ENCODE peak calls at places on chromosomes 6 and 20, in four cellular contexts. R, P, B and H are unnamed samples. For H3K36me3, the result is how much of the 10 kb centered on the place peaks cover.

GRCh38 chr20:54995021-54995420 is 519.6 kb downstream of the DOK5 start:
- DNase-seq in R (no peak), P (no peak), B (no peak), H (no peak)

GRCh38 chr20:43191946-43192847 is 2.5 kb upstream of the PTPRT start:
- DNase-seq in B (no peak), P (no peak), R (peak), H (no peak)

GRCh38 chr6:106461084-106461483 is 100.6 kb downstream of the CRYBG1 start:
- DNase-seq in B (no peak), P (no peak), R (no peak), H (no peak)

GRCh38 chr6:128379577-128379976 is 140.8 kb downstream of the PTPRK start:
- DNase-seq in R (no peak), P (no peak), B (no peak), H (no peak)

GRCh38 chr20:37888641-37889040 is 14.3 kb upstream of the VSTM2L start:
- DNase-seq in B (no peak), P (no peak), R (no peak), H (no peak)

GRCh38 chr6:8743146-8743745 is 307.9 kb upstream of the SLC35B3 start:
- DNase-seq in B (no peak), P (no peak), R (no peak), H (no peak)

GRCh38 chr6:150119256-150119655 is 23.6 kb upstream of the PPP1R14C start:
- DNase-seq in P (no peak), B (no peak), R (peak), H (no peak)

GRCh38 chr20:1184638-1185315 is at the start of gene TMEM74B:
- DNase-seq in P (no peak), R (no peak), B (no peak), H (no peak)

GRCh38 chr6:165439928-165440554 is 130.6 kb upstream of the C6orf118 start:
- DNase-seq in R (peak), P (no peak), B (no peak), H (no peak)

GRCh38 chr20:24993337-24994185 is 1.0 kb upstream of the APMAP start:
- DNase-seq in B (no peak), P (no peak), R (peak), H (no peak)

GRCh38 chr6:22236626-22237414 is 60.0 kb downstream of the PRL start:
- DNase-seq in P (no peak), B (no peak), R (no peak), H (no peak)

GRCh38 chr6:158717341-158718328 is 67.8 kb downstream of the SYTL3 start:
- DNase-seq in P (no peak), R (peak), B (no peak), H (peak)

GRCh38 chr6:12051861-12052368 is 39.8 kb downstream of the HIVEP1 start:
- DNase-seq in R (peak), B (no peak), P (no peak), H (no peak)

GRCh38 chr20:47543006-47543431 is 41.3 kb downstream of the NCOA3 start:
- DNase-seq in P (no peak), R (no peak), B (no peak), H (no peak)

GRCh38 chr6:52868240-52868639 is 27.6 kb upstream of the GSTA5 start:
- DNase-seq in B (no peak), P (no peak), R (no peak), H (no peak)

GRCh38 chr20:6718660-6719059 is 48.8 kb upstream of the BMP2 start:
- DNase-seq in B (no peak), R (no peak), P (peak), H (no peak)

GRCh38 chr6:142760152-142760551 is 184.8 kb downstream of the HIVEP2 start:
- DNase-seq in B (no peak), R (no peak), P (no peak), H (no peak)

GRCh38 chr6:149834513-149835481 is 29.4 kb downstream of the LRP11 start:
- DNase-seq in P (no peak), B (peak), R (peak), H (no peak)

GRCh38 chr6:81938014-81938761 is 185.7 kb upstream of the TENT5A start:
- DNase-seq in R (no peak), P (no peak), B (no peak), H (no peak)

GRCh38 chr6:75458895-75459294 is 34.7 kb downstream of the FILIP1 start:
- DNase-seq in P (no peak), R (no peak), B (no peak), H (no peak)

GRCh38 chr6:7561153-7561964 is 19.9 kb downstream of the DSP start:
- DNase-seq in B (no peak), R (no peak), P (no peak), H (no peak)

GRCh38 chr6:145015739-145016558 is 719.4 kb downstream of the EPM2A start:
- DNase-seq in P (no peak), B (no peak), R (no peak), H (no peak)

GRCh38 chr20:39974966-39975501 is 714.0 kb downstream of the MAFB start:
- DNase-seq in B (no peak), R (no peak), P (peak), H (no peak)

GRCh38 chr6:11144393-11144829 is 32.9 kb upstream of the ERVFRD-1 start:
- DNase-seq in B (peak), R (peak), P (peak), H (peak)

GRCh38 chr6:14426281-14426680 is 308.7 kb downstream of the CD83 start:
- DNase-seq in B (no peak), R (no peak), P (no peak), H (no peak)

GRCh38 chr6:110020888-110021287 is 42.8 kb downstream of the GPR6 start:
- DNase-seq in B (no peak), P (no peak), R (peak), H (no peak)

GRCh38 chr20:52793339-52793963 is 178.7 kb upstream of the TSHZ2 start:
- DNase-seq in B (no peak), R (no peak), P (no peak), H (no peak)

GRCh38 chr20:4873396-4873795 is 127.9 kb downstream of the SLC23A2 start:
- DNase-seq in R (no peak), B (no peak), P (no peak), H (peak)

DNA sequence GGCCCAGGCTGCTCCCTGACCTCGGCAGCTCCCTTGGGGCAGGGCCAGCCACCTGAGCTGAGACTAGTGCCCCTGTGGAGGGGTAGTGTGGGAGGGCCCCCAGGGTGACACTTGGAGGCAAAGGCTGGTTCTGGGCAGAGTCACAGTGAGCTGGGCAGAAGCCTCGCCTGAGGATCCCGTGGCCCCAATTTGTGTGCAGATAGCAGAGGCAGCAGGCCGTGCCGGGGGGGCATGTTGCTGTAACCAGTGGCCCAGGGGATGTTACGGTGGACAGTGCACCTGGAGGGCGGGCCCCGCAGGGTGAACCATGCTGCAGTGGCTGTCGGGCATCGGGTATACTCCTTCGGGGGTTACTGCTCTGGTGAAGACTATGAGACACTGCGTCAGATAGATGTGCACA is 2.9 kb downstream of the KLHDC3 start:
- DNase-seq in R (no peak), P (no peak), B (no peak), H (peak)
- H3K36me3 ChIP-seq in R (under half), P (under half), B (under half), H (under half)

DNA sequence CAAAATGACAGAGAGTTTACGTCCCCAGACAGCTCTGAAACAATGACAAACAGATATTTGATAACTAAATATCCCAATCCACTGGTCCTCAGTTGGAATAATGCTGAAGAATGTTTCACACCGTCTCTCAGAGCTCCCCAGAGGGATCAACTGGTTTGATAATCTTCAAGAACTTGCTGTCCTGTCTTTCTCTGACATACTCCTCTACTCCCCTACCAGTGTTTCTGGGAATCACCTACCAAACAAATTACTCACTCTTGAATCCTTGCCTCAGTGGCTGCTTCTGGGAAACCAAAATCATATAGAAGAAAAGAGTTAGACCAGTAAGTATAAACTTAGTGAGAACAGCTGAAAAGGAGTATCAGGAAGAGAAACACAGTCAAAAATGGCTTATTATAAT is 469.7 kb upstream of the JAG1 start:
- DNase-seq in B (no peak), P (no peak), R (no peak), H (no peak)
- TF ChIP-seq CTCF in B (no peak), P (no peak), R (no peak), H (no peak)

GRCh38 chr6:43544461-43544860 is 27.6 kb downstream of the POLR1C start:
- DNase-seq in B (no peak), R (no peak), P (no peak), H (no peak)
- H3K36me3 ChIP-seq in B (under half), R (half or more), P (under half), H (half or more)

DNA sequence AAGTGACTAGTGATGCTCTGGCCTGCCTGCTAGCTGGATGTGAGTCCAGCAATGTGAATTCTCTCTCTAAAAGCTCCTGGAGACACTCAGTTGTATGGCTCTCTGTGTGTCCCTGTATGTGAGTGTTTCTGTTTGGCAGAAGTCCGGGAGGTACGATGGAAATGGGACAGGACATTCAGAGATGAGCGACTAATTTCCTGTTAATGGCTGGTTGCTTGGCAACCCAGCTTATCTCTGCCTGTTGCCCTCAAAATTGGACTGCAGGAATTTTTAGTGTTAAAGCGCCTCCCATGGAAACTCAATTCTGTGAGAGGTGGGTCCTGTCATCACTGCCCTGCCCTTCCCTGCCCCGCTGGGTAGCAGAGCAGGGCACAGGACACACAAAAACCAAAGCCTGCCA is 136.8 kb upstream of the LRFN2 start:
- DNase-seq in R (no peak), P (no peak), B (no peak), H (no peak)
- TF ChIP-seq CTCF in R (no peak), P (no peak), B (no peak), H (no peak)

GRCh38 chr6:43781941-43782704 is 12.1 kb downstream of the VEGFA start:
- DNase-seq in R (no peak), B (no peak), P (no peak), H (no peak)

GRCh38 chr6:43780891-43781571 is 11.0 kb downstream of the VEGFA start:
- DNase-seq in P (no peak), R (no peak), B (no peak), H (no peak)

GRCh38 chr6:43780293-43780692 is 10.3 kb downstream of the VEGFA start:
- DNase-seq in R (no peak), B (no peak), P (no peak), H (no peak)

GRCh38 chr6:43782764-43783513 is 12.9 kb downstream of the VEGFA start:
- DNase-seq in R (no peak), B (no peak), P (no peak), H (no peak)

GRCh38 chr6:43781572-43781928 is 11.5 kb downstream of the VEGFA start:
- DNase-seq in B (no peak), P (no peak), R (no peak), H (no peak)
- H3K36me3 ChIP-seq in B (under half), P (half or more), R (half or more), H (under half)

GRCh38 chr6:31654574-31655348 is 933 bp upstream of the APOM start:
- DNase-seq in R (no peak), B (no peak), P (no peak), H (no peak)

GRCh38 chr6:31655349-31656237 is at the start of gene APOM:
- DNase-seq in P (no peak), R (no peak), B (no peak), H (no peak)

GRCh38 chr6:31657406-31658157 is 1.9 kb downstream of the APOM start:
- DNase-seq in B (no peak), R (no peak), P (no peak), H (no peak)

GRCh38 chr6:31651602-31652191 is 764 bp downstream of the BAG6 start:
- DNase-seq in B (peak), R (no peak), P (no peak), H (no peak)

GRCh38 chr6:31652925-31653724 is 664 bp upstream of the BAG6 start:
- DNase-seq in B (peak), R (peak), P (peak), H (peak)
- TF ChIP-seq CTCF in B (no peak), R (peak), P (no peak), H (no peak)

GRCh38 chr20:33281550-33282146 is 1.4 kb upstream of the BPIFB1 start:
- DNase-seq in B (no peak), R (no peak), P (no peak), H (no peak)

GRCh38 chr20:33280775-33281174 is 2.2 kb upstream of the BPIFB1 start:
- DNase-seq in B (no peak), P (no peak), R (no peak), H (no peak)

GRCh38 chr20:33278700-33279099 is 4.3 kb upstream of the BPIFB1 start:
- DNase-seq in B (no peak), P (no peak), R (no peak), H (no peak)

GRCh38 chr20:33279261-33279910 is 3.6 kb upstream of the BPIFB1 start:
- DNase-seq in R (no peak), B (no peak), P (no peak), H (no peak)

GRCh38 chr20:33280000-33280680 is 2.9 kb upstream of the BPIFB1 start:
- DNase-seq in B (no peak), P (no peak), R (no peak), H (no peak)
- H3K36me3 ChIP-seq in B (under half), P (under half), R (under half), H (under half)

GRCh38 chr6:121310495-121310894 is 23.8 kb downstream of the TBC1D32 start:
- DNase-seq in P (no peak), R (no peak), B (no peak), H (no peak)

GRCh38 chr6:121309768-121310473 is 24.4 kb downstream of the TBC1D32 start:
- DNase-seq in R (no peak), P (no peak), B (no peak), H (no peak)

GRCh38 chr6:121302882-121303281 is 31.4 kb downstream of the TBC1D32 start:
- DNase-seq in R (no peak), B (no peak), P (no peak), H (no peak)

DNA sequence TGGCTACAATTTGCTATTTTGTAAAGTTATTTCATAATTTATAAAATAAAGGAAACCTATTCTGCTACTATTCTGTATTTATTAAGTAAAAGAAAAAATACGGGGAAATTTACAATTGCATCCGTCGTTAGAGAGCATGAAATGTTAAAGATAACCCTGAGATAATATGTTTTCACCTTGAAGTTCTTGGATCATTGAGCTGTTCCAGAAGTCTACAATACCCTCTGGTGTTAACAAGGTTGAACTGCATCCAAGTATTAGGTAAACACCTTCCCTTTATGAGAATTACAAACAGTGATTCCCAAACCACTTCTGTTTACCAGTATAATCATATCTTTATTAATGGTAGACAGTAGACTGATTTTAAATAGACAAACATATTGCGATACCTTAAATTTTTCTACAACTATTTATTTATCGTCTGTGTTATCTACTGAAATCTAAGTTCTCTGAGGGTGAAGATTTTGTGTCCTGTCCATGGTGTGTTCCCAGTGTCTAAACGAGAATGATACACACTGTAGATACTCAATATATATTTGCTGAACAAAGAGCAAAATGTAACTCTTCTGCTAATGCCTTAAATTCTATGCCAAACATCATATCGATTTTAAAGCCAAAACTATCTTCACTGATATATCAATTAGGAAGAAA is 28.2 kb downstream of the TBC1D32 start:
- DNase-seq in B (no peak), P (no peak), R (peak), H (no peak)
- TF ChIP-seq CTCF in B (no peak), P (peak), R (peak), H (peak)

GRCh38 chr20:35544436-35544835 is 2.6 kb downstream of the ERGIC3 start:
- DNase-seq in R (no peak), B (no peak), P (no peak), H (no peak)
- H3K36me3 ChIP-seq in R (under half), B (under half), P (under half), H (half or more)